ENCODE peak calls at places on chromosomes 13 and 19, in five cellular contexts. E is neural progenitor cell; V is left ventricle myocardium inferior; L is CD8-positive, alpha-beta T cell; J is tibial nerve. H is an unnamed sample.

GRCh38 chr13:50760751-50761150 is 82.7 kb downstream of the DLEU7 start:
- DNase-seq in E (no peak), V (no peak), L (no peak), J (no peak), H (no peak)

GRCh38 chr19:18416778-18417249 is 2.4 kb upstream of the SSBP4 start:
- DNase-seq in E (peak), V (peak), L (peak), J (peak), H (peak)

GRCh38 chr19:57406516-57407123 is 4.3 kb upstream of the ZNF17 start:
- DNase-seq in E (peak), V (peak), L (peak), J (no peak), H (peak)

GRCh38 chr13:95955255-95955654 is 97.9 kb downstream of the UGGT2 start:
- DNase-seq in E (no peak), V (no peak), L (no peak), J (no peak), H (no peak)

GRCh38 chr19:17680235-17680722 is 7.9 kb downstream of the UNC13A start:
- DNase-seq in E (peak), V (peak), L (peak), J (peak), H (peak)

GRCh38 chr13:41056996-41057711 is 4.2 kb upstream of the WBP4 start:
- DNase-seq in E (no peak), V (no peak), L (no peak), J (no peak), H (no peak)

GRCh38 chr13:95629071-95629470 is 15.4 kb downstream of the DZIP1 start:
- DNase-seq in E (no peak), V (no peak), L (no peak), J (no peak), H (no peak)

GRCh38 chr13:70816853-70817252 is 708.6 kb upstream of the KLHL1 start:
- DNase-seq in E (no peak), V (no peak), L (no peak), J (no peak), H (no peak)

GRCh38 chr13:27036236-27036981 is 135.2 kb downstream of the USP12 start:
- DNase-seq in E (no peak), V (no peak), L (no peak), J (no peak), H (no peak)

GRCh38 chr13:64675256-64675892 is 2554.8 kb downstream of the PCDH9 start:
- DNase-seq in E (no peak), V (no peak), L (no peak), J (no peak), H (peak)

GRCh38 chr19:30046522-30046921 is 104.5 kb downstream of the URI1 start:
- DNase-seq in E (peak), V (no peak), L (no peak), J (no peak), H (peak)

GRCh38 chr19:43501661-43502418 is 2.7 kb downstream of the PHLDB3 start:
- DNase-seq in E (peak), V (no peak), L (no peak), J (no peak), H (no peak)

GRCh38 chr19:55611300-55611982 is 6.0 kb downstream of the ZNF865 start:
- DNase-seq in E (no peak), V (no peak), L (no peak), J (no peak), H (no peak)

GRCh38 chr19:13604902-13605586 is 98.8 kb upstream of the CACNA1A start:
- DNase-seq in E (no peak), V (no peak), L (no peak), J (no peak), H (no peak)

GRCh38 chr19:49064768-49065611 is at the start of gene NTF4:
- DNase-seq in E (peak), V (no peak), L (no peak), J (no peak), H (peak)

GRCh38 chr13:106375085-106375484 is 160.4 kb downstream of the EFNB2 start:
- DNase-seq in E (no peak), V (no peak), L (no peak), J (no peak), H (no peak)

GRCh38 chr13:106374631-106375030 is 160.8 kb downstream of the EFNB2 start:
- DNase-seq in E (no peak), V (no peak), L (no peak), J (no peak), H (no peak)

GRCh38 chr13:106372199-106373160 is 163.0 kb downstream of the EFNB2 start:
- DNase-seq in E (no peak), V (no peak), L (no peak), J (no peak), H (peak)

GRCh38 chr13:106373989-106374572 is 161.4 kb downstream of the EFNB2 start:
- DNase-seq in E (no peak), V (no peak), L (no peak), J (no peak), H (peak)

GRCh38 chr13:106373304-106373988 is 162.0 kb downstream of the EFNB2 start:
- DNase-seq in E (no peak), V (no peak), L (no peak), J (no peak), H (no peak)
- H3K4me3 ChIP-seq in E (no peak), V (no peak), L (no peak), J (no peak), H (no peak)

GRCh38 chr19:47520839-47521238 is 6.0 kb upstream of the NAPA start:
- DNase-seq in E (no peak), V (no peak), L (no peak), J (no peak), H (no peak)
- H3K4me3 ChIP-seq in E (no peak), V (no peak), L (no peak), J (no peak), H (no peak)

GRCh38 chr19:1237027-1237659 is 662 bp downstream of the CBARP start:
- DNase-seq in E (peak), V (no peak), L (no peak), J (no peak), H (no peak)

GRCh38 chr19:1234670-1235380 is 3.0 kb downstream of the CBARP start:
- DNase-seq in E (no peak), V (no peak), L (no peak), J (no peak), H (no peak)

GRCh38 chr19:1234041-1234669 is 3.6 kb downstream of the CBARP start:
- DNase-seq in E (no peak), V (no peak), L (no peak), J (no peak), H (no peak)

GRCh38 chr19:1236566-1236965 is 1.2 kb downstream of the CBARP start:
- DNase-seq in E (peak), V (no peak), L (no peak), J (no peak), H (no peak)

DNA sequence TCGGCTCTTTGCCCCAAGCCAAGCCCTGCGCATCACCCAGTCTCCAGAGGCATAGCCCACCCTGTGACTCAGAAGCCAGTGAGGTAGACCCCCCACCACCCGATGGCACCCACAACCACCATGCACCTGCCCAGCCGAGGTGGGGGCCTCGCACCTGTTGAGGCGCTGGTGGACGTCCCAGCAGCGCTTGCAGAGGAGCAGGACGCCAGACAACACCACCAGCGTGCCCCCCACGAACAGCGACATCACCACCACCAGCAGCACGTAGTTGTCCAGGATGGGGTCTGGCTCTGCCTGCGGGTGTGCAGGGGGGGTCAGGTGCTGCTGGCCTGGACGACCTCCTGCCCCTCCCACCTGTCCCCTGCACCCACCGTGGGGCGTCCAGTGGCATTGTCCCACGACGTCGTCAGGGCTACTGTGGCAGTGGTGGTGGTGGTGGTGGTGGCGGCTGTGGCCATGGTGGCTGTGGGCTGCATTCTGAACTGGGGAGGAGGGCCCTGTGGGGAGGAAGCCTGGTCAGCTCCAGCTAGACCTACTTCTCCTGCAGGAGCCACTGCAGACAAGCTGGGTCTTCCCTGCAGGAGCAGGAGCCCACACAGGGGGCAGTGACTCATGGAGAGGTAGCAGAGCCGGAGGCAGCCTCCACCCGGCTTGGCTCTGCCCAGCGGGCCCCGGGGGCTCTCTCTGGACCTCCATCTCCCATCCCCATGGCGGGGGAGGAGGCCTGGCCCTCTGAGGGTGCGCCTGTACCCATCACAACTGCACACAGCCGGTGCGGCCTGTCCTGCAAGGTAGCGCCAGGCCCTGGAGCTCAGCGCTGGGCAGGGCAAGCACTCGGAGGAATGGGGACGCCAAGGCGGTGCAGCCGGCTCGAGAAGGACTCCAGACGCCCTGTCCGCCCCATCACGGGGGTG is 1.9 kb downstream of the CBARP start:
- DNase-seq in E (no peak), V (no peak), L (no peak), J (no peak), H (no peak)
- H3K4me3 ChIP-seq in E (peak), V (no peak), L (no peak), J (no peak), H (peak)

DNA sequence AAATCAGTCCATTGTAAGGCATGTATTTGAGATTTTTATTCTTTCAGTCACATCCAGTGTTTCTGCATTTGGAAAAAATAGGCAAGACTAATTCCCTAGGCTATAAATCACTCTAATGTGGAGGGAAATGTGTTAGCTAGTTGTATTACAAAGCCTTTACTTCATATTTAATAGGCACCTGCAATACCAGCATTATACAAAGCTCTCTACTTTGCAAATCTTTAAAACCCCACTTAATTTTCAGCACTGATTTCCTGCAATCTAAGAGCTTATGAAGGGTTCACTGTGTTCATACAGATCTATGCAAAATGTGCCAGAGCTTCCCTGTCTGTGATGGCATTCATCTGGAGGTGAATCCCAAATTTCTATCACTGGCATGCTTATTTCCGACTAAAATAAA is 12.2 kb downstream of the PCDH9 start:
- DNase-seq in E (no peak), V (no peak), L (no peak), J (no peak), H (no peak)
- H3K4me3 ChIP-seq in E (no peak), V (no peak), L (no peak), J (no peak), H (no peak)

GRCh38 chr19:4474504-4475136 is 2.5 kb downstream of the HDGFL2 start:
- DNase-seq in E (peak), V (no peak), L (no peak), J (no peak), H (peak)

GRCh38 chr19:4472174-4472974 is at the start of gene HDGFL2:
- DNase-seq in E (peak), V (no peak), L (no peak), J (no peak), H (no peak)

GRCh38 chr19:4471400-4472173 is 510 bp upstream of the HDGFL2 start:
- DNase-seq in E (peak), V (peak), L (peak), J (peak), H (peak)

GRCh38 chr19:4473011-4473410 is 914 bp downstream of the HDGFL2 start:
- DNase-seq in E (peak), V (no peak), L (no peak), J (no peak), H (no peak)

DNA sequence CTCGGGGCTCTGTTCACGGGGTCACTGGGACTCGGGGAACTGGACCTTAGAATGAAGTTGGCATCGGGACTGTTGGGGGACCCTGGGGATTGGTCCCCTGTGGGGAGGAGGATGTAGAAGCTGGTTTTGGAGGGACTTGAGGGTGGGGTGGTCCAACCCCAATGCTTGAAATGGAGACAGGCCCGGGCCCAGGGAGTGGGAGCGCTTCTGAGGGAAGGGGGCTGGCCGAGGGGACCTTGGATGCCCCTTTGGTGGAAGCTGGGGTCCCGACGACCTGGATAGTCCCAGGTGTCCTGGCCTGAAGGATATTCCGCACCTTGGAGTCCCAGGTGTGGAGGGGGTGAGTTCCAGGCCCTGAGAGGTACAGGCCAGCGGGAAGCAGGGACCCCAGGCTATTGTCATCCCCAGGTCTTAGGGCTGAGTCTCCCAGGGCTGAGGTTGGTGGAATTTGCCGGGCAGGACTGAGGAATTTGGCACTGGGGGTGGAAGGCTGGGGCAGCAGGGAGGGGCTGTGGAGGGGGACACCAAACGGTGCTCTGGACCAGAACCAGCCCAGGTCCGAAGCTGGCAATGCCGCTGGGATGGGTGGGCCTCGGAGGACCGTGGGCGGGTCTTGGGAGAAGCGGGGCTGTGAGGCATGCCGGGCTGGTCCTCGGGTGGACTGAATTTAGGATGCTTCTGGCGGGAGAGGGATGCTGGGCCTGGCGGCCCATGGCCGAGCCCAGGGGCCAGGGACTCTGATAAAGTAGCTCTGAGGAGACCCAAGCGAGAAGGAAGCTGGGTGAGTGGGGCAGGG is 1.8 kb downstream of the HDGFL2 start:
- DNase-seq in E (peak), V (no peak), L (no peak), J (no peak), H (no peak)
- H3K4me3 ChIP-seq in E (peak), V (peak), L (no peak), J (no peak), H (peak)

DNA sequence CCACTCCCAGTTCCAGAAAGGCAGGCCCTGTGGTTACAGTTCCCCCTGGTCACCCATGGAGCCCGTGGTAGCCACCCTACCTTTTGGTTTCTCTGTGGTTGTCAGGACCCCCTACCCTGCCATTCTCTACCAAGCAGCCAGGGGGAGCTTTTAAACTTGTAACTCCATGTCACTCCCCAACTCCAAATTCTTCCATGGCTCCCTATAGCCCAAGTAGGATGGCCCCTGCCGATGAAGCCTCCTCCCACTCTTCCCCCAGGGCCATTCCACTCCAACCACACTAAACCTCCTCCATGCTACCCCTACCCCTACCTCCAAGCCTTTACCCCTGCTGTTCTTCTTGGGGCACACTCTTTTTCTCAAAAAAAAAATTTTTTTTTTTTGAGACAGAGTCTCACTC is 2.2 kb downstream of the S1PR2 start:
- DNase-seq in E (peak), V (no peak), L (peak), J (peak), H (peak)
- H3K4me3 ChIP-seq in E (no peak), V (peak), L (no peak), J (no peak), H (peak)

GRCh38 chr13:77457989-77458388 is 77.5 kb upstream of the SCEL start:
- DNase-seq in E (no peak), V (no peak), L (no peak), J (no peak), H (no peak)

GRCh38 chr13:77459616-77460015 is 75.9 kb upstream of the SCEL start:
- DNase-seq in E (peak), V (no peak), L (no peak), J (no peak), H (no peak)

GRCh38 chr13:77465595-77466195 is 69.8 kb upstream of the SCEL start:
- DNase-seq in E (no peak), V (no peak), L (no peak), J (no peak), H (no peak)

GRCh38 chr13:77460195-77460594 is 75.3 kb upstream of the SCEL start:
- DNase-seq in E (no peak), V (peak), L (no peak), J (peak), H (peak)
- H3K4me3 ChIP-seq in E (no peak), V (no peak), L (no peak), J (no peak), H (no peak)